ENCODE peak calls at places on chromosomes 2 and 18, in seven cellular contexts. K, O, H, W, X, G and D are unnamed samples.

GRCh38 chr2:200593905-200594304 is 8.1 kb downstream of the AOX1 start:
- DNase-seq in K (no peak), X (no peak), G (no peak), W (no peak), O (no peak), H (no peak), D (no peak)

GRCh38 chr18:12703714-12704113 is 872 bp downstream of the PSMG2 start:
- DNase-seq in X (no peak), G (peak; percentile 13), W (peak; percentile 12), H (no peak), O (no peak), K (no peak), D (no peak)

GRCh38 chr2:84919885-84920580 is 14.6 kb downstream of the TMSB10 start:
- DNase-seq in H (peak; percentile 88), X (no peak), G (peak; percentile 96), W (no peak), O (no peak), K (no peak), D (peak; percentile 86)

GRCh38 chr2:236803621-236804020 is 234.0 kb downstream of the ACKR3 start:
- DNase-seq in H (no peak), X (no peak), W (no peak), K (no peak), O (no peak), G (no peak), D (no peak)

GRCh38 chr2:9140570-9141378 is 65.8 kb upstream of the ASAP2 start:
- DNase-seq in W (no peak), K (no peak), X (no peak), H (no peak), G (no peak), O (no peak), D (no peak)

GRCh38 chr2:214550774-214551173 is 139.9 kb downstream of the VWC2L start:
- DNase-seq in W (no peak), K (no peak), G (no peak), X (no peak), H (no peak), O (no peak), D (no peak)

GRCh38 chr2:107160831-107161230 is 274.9 kb upstream of the ST6GAL2 start:
- DNase-seq in O (no peak), G (no peak), X (no peak), W (no peak), K (no peak), H (no peak), D (no peak)

GRCh38 chr2:73901143-73901542 is 8.3 kb downstream of the ACTG2 start:
- DNase-seq in W (no peak), O (no peak), G (no peak), K (no peak), H (no peak), X (no peak), D (no peak)

GRCh38 chr2:105906481-105906880 is 161.8 kb downstream of the NCK2 start:
- DNase-seq in G (no peak), O (no peak), K (no peak), W (no peak), X (no peak), H (no peak), D (no peak)

GRCh38 chr2:207511851-207512250 is 17.9 kb upstream of the CREB1 start:
- DNase-seq in X (no peak), W (no peak), K (no peak), H (no peak), G (no peak), O (no peak), D (no peak)

GRCh38 chr2:196336715-196337617 is 165.6 kb upstream of the STK17B start:
- DNase-seq in O (no peak), H (peak; percentile 21), X (peak; percentile 13), W (peak; percentile 37), G (peak; percentile 68), K (no peak), D (no peak)

GRCh38 chr2:110101911-110102774 is 13.5 kb downstream of the MALL start:
- DNase-seq in K (no peak), G (no peak), H (peak; percentile 29), X (no peak), O (no peak), W (no peak), D (no peak)

GRCh38 chr2:110103060-110103961 is 12.3 kb downstream of the MALL start:
- DNase-seq in O (no peak), K (peak; percentile 50), X (no peak), H (no peak), W (no peak), G (no peak), D (no peak)

GRCh38 chr2:110105608-110106467 is 9.8 kb downstream of the MALL start:
- DNase-seq in O (no peak), H (peak; percentile 92), X (no peak), K (no peak), G (peak; percentile 40), W (no peak), D (peak; percentile 92)

GRCh38 chr2:110105183-110105582 is 10.4 kb downstream of the MALL start:
- DNase-seq in K (no peak), X (no peak), W (no peak), G (no peak), O (no peak), H (no peak), D (no peak)

DNA sequence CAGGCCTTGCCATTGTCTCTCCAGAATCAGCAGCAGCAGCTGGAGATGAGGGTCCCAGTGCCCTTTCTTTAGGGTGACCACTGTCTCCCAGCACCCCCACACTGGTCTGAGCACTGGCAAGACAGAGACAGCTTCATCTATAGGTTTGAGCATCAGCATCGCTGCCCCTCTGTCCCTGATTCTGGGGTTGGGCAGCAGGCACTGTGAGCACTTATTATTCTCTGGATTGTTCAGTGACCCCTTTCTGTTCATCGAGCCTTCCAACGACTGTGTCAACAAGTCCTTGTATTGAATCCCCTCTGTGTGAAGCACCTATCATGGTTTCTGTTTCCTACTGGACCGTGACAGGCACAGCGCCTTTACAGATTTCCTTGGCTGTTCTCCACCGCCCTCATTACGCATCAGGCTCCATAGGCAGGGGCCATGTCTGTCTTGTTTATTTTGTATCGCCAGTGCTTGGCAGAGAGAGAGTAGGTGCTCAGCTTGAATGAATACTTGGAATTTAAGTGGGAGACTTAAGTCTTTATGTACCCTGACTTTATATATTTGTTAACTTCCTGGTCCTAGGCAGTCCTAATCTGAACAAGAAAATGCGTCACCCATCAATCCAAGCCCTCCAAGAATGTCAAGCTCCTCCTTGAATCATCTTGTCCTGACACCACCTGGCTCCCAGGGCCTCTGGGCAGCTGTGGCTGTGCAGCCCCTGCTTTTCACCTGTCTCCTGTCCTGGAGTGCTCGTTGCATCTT is 11.4 kb downstream of the MALL start:
- DNase-seq in O (no peak), K (peak; percentile 59), G (no peak), H (no peak), W (no peak), X (no peak), D (no peak)
- H3K27ac ChIP-seq in O (no peak overlapping the region), K (peak overlapping the region; percentile 87), G (no peak overlapping the region), H (peak overlapping the region; percentile 98), W (no peak overlapping the region), X (no peak overlapping the region), D (peak overlapping the region; percentile 100)

DNA sequence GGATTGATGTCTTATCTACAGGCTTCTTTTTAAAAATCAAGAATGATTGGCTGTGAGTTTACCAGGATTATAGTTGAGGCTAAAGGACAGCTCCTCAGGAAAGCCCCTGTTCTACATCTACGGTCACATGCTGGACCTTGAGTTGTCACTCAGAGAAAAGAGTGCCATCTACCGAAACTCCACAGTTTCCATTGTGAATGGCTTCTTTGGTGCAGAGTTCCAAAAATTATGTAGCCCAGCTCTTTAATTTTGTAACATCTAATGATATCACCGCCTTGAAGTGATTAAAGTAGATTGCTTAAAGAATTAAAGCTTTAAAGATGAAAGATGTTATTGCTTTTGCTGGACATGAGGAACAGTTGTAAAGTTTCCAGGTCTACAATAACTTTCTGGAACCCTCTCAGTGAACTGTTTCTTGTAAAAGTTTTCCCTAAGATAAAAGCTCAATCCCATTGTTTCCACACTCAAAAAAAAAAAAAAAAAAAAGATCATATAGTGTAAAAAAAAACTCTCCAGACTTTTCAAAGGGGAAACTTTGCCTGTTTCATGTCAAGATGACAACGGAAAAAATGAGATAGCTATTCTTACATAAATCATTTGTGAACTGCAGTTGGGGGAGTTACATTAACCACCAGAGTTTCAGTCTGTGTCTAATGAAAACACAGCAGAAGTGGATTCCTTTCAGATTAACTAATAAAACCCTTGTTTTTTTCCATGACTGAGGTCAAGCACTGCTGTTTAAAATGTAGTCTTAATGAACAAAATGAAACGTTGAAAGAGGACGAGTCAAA is 4.3 kb downstream of the COL3A1 start:
- DNase-seq in H (no peak), X (no peak), O (no peak), W (peak; percentile 62), K (no peak), G (peak; percentile 89), D (no peak)
- TF ChIP-seq CTCF in H (peak; percentile 63), X (no peak), O (peak; percentile 27), W (peak; percentile 49), K (no peak), G (peak; percentile 35), D (peak; percentile 63)

GRCh38 chr2:217364224-217364623 is 504.4 kb upstream of the TNP1 start:
- DNase-seq in H (no peak), O (no peak), G (no peak), W (no peak), X (no peak), K (no peak), D (no peak)

GRCh38 chr2:217366996-217367395 is 507.1 kb upstream of the TNP1 start:
- DNase-seq in W (no peak), K (no peak), G (no peak), X (no peak), H (no peak), O (no peak), D (no peak)

GRCh38 chr2:217367464-217367863 is 507.6 kb upstream of the TNP1 start:
- DNase-seq in X (no peak), K (no peak), G (no peak), O (no peak), W (no peak), H (no peak), D (no peak)

GRCh38 chr2:217365656-217366055 is 505.8 kb upstream of the TNP1 start:
- DNase-seq in H (no peak), W (no peak), G (no peak), X (no peak), O (no peak), K (no peak), D (no peak)

GRCh38 chr2:217366246-217366645 is 506.4 kb upstream of the TNP1 start:
- DNase-seq in K (no peak), O (no peak), G (no peak), X (no peak), H (no peak), W (no peak), D (no peak)
- H3K27ac ChIP-seq in K (no peak overlapping the region), O (no peak overlapping the region), G (no peak overlapping the region), X (no peak overlapping the region), H (peak overlapping the region; percentile 55), W (no peak overlapping the region), D (peak overlapping the region; percentile 69)

GRCh38 chr18:70169747-70170146 is 35.7 kb downstream of the RTTN start:
- DNase-seq in O (no peak), K (no peak), G (no peak), W (no peak), H (peak; percentile 8), X (no peak), D (no peak)

GRCh38 chr18:70176537-70176936 is 28.9 kb downstream of the RTTN start:
- DNase-seq in O (no peak), K (no peak), W (no peak), X (no peak), H (no peak), G (no peak), D (no peak)

GRCh38 chr18:70175216-70175615 is 30.3 kb downstream of the RTTN start:
- DNase-seq in W (no peak), X (no peak), H (no peak), G (no peak), O (no peak), K (no peak), D (no peak)

GRCh38 chr18:70166668-70167067 is 38.8 kb downstream of the RTTN start:
- DNase-seq in G (no peak), K (no peak), H (no peak), X (no peak), W (no peak), O (no peak), D (no peak)

GRCh38 chr18:70172225-70172624 is 33.3 kb downstream of the RTTN start:
- DNase-seq in W (no peak), O (no peak), K (no peak), X (no peak), H (no peak), G (peak; percentile 55), D (no peak)
- TF ChIP-seq CTCF in W (peak; percentile 38), O (peak; percentile 41), K (peak; percentile 24), X (no peak), H (peak; percentile 55), G (peak; percentile 51), D (peak; percentile 48)